ENCODE peak calls at places on chromosomes 6 and 20, in seven cellular contexts. J, I, O, T, F, L and C are unnamed samples.
A peak's percentile ranks its signal among the peaks of the same experiment; 100 is the strongest.

GRCh38 chr6:7991992-7992815 is 72.0 kb downstream of the BLOC1S5 start:
- DNase-seq in J (peak; percentile 24), I (no peak), O (no peak), T (peak; percentile 43), F (peak; percentile 53), L (peak; percentile 13), C (peak; percentile 69)

GRCh38 chr6:23650676-23651075 is 475.3 kb upstream of the NRSN1 start:
- DNase-seq in J (no peak), I (no peak), O (no peak), T (no peak), F (no peak), L (no peak), C (no peak)

GRCh38 chr20:49880724-49881445 is 34.4 kb downstream of the SPATA2 start:
- DNase-seq in J (no peak), I (no peak), O (no peak), T (no peak), F (no peak), L (no peak), C (no peak)

GRCh38 chr6:7914991-7915789 is 4.6 kb upstream of the TXNDC5 start:
- DNase-seq in J (no peak), I (no peak), O (no peak), T (no peak), F (no peak), L (no peak), C (no peak)

GRCh38 chr6:38510205-38510604 is 129.5 kb downstream of the BTBD9 start:
- DNase-seq in J (no peak), I (no peak), O (no peak), T (no peak), F (no peak), L (no peak), C (no peak)

GRCh38 chr6:34834789-34835518 is 43.1 kb downstream of the BLTP3A start:
- DNase-seq in J (no peak), I (no peak), O (no peak), T (no peak), F (no peak), L (no peak), C (no peak)

GRCh38 chr6:170152111-170152926 is 138.6 kb downstream of the DLL1 start:
- DNase-seq in J (no peak), I (peak; percentile 28), O (no peak), T (no peak), F (no peak), L (no peak), C (no peak)

GRCh38 chr20:4193053-4193452 is 177.7 kb upstream of the RNF24 start:
- DNase-seq in J (no peak), I (no peak), O (no peak), T (no peak), F (no peak), L (no peak), C (no peak)

GRCh38 chr20:38791940-38792339 is 13.6 kb upstream of the PPP1R16B start:
- DNase-seq in J (no peak), I (no peak), O (no peak), T (no peak), F (no peak), L (no peak), C (no peak)

GRCh38 chr6:138567052-138567451 is 67.8 kb upstream of the NHSL1 start:
- DNase-seq in J (no peak), I (no peak), O (no peak), T (no peak), F (no peak), L (no peak), C (no peak)

GRCh38 chr6:125586074-125586473 is 163.4 kb upstream of the HEY2 start:
- DNase-seq in J (no peak), I (no peak), O (no peak), T (no peak), F (no peak), L (no peak), C (no peak)

GRCh38 chr6:11700118-11700718 is 78.4 kb downstream of the ADTRP start:
- DNase-seq in J (peak; percentile 32), I (no peak), O (no peak), T (peak; percentile 55), F (peak; percentile 50), L (no peak), C (peak; percentile 56)

GRCh38 chr6:18263561-18264337 is 581 bp downstream of the DEK start:
- DNase-seq in J (no peak), I (no peak), O (no peak), T (peak; percentile 89), F (peak; percentile 92), L (no peak), C (no peak)

GRCh38 chr6:26550250-26550993 is 12.3 kb downstream of the HMGN4 start:
- DNase-seq in J (no peak), I (no peak), O (peak; percentile 89), T (peak; percentile 53), F (peak; percentile 85), L (no peak), C (peak; percentile 88)

GRCh38 chr6:96897396-96898240 is at the start of gene NDUFAF4:
- DNase-seq in J (peak; percentile 90), I (peak; percentile 81), O (peak; percentile 72), T (peak; percentile 95), F (peak; percentile 95), L (peak; percentile 72), C (peak; percentile 92)

GRCh38 chr6:45419574-45420082 is 41.9 kb upstream of the SUPT3H start:
- DNase-seq in J (peak; percentile 65), I (no peak), O (no peak), T (peak; percentile 26), F (peak; percentile 55), L (no peak), C (peak; percentile 42)

GRCh38 chr6:42369568-42369967 is 82.2 kb downstream of the TRERF1 start:
- DNase-seq in J (no peak), I (no peak), O (no peak), T (peak; percentile 61), F (no peak), L (no peak), C (no peak)

GRCh38 chr6:150145830-150146229 is 3.0 kb downstream of the PPP1R14C start:
- DNase-seq in J (no peak), I (no peak), O (no peak), T (no peak), F (no peak), L (no peak), C (no peak)

DNA sequence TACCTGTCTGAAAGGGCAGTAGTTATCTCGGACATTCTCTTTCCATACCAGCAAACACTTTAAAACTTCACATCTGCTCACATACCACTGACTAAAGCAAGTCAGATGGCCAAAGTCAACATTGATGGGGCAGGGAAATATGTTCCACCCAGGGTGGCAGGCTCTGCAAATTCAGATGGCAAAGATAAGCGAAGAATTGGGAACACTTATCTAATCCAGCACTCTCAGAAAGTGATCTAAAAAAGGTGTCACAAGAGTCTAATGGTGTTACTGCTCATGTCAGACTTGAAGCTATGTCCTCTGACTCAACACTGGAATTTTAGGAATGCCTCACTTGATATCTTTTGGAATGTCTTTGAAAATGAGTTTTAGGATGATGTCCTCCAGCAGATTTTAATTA is 1086.2 kb downstream of the KIF16B start:
- DNase-seq in J (no peak), I (no peak), O (no peak), T (no peak), F (no peak), L (no peak), C (no peak)
- TF ChIP-seq YY1 in J (no peak), I (no peak), O (no peak), T (no peak), F (no peak), L (no peak), C (no peak)

GRCh38 chr20:22243063-22243462 is 341.3 kb downstream of the FOXA2 start:
- DNase-seq in J (no peak), I (no peak), O (no peak), T (no peak), F (no peak), L (no peak), C (no peak)
- TF ChIP-seq YY1 in J (no peak), I (no peak), O (no peak), T (no peak), F (no peak), L (no peak), C (no peak)

GRCh38 chr6:157139054-157139708 is 184.1 kb downstream of the TMEM242 start:
- DNase-seq in J (no peak), I (no peak), O (no peak), T (peak; percentile 33), F (peak; percentile 58), L (no peak), C (peak; percentile 14)

GRCh38 chr6:157145656-157146285 is 177.5 kb downstream of the TMEM242 start:
- DNase-seq in J (no peak), I (no peak), O (no peak), T (no peak), F (no peak), L (no peak), C (no peak)

GRCh38 chr6:157143885-157144795 is 179.2 kb downstream of the TMEM242 start:
- DNase-seq in J (no peak), I (no peak), O (no peak), T (no peak), F (peak; percentile 35), L (no peak), C (no peak)

GRCh38 chr6:157144861-157145260 is 178.5 kb downstream of the TMEM242 start:
- DNase-seq in J (no peak), I (no peak), O (no peak), T (no peak), F (no peak), L (no peak), C (no peak)

DNA sequence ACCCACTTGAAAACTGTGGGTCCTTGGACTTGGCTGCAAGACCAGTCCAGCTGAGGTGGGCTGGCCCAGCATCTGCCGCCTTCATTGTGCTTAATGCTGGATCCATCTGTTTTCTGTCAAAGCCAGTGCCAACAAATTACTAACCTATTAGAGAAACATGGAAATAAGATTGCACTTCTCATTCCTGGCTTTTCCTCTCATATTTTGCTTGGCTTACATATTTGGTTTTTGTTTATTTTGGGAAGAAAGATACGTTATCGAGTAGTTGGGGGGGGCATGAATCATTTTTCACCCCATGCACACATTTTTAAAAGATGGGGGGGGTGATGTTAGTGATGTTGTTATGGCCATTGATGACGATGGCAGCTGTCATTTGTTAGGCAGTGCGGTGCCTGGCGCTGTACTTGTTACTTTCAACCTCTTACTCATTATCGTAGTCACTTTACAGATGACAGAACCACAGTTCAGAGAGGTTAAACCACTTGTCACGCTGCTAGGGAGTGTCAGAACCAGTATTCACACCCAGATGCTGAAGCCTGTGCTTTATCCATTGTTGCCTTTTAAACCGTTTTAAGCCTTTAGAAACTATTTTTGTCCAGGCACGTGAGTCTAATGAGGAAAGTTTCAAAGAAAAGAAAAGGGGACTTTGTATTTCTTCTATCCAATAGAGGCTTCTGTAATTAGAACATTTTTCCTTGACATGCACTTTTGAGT is 180.0 kb downstream of the TMEM242 start:
- DNase-seq in J (no peak), I (no peak), O (no peak), T (no peak), F (peak; percentile 82), L (no peak), C (no peak)
- TF ChIP-seq YY1 in J (no peak), I (no peak), O (no peak), T (no peak), F (no peak), L (no peak), C (no peak)

GRCh38 chr20:16011061-16011460 is 562.2 kb downstream of the KIF16B start:
- DNase-seq in J (no peak), I (no peak), O (no peak), T (no peak), F (no peak), L (no peak), C (no peak)
- TF ChIP-seq YY1 in J (no peak), I (no peak), O (no peak), T (no peak), F (no peak), L (no peak), C (no peak)

GRCh38 chr20:56957737-56958553 is 308.5 kb downstream of the BMP7 start:
- DNase-seq in J (no peak), I (no peak), O (no peak), T (no peak), F (peak; percentile 38), L (no peak), C (no peak)
- TF ChIP-seq YY1 in J (no peak), I (no peak), O (no peak), T (no peak), F (no peak), L (no peak), C (no peak)

GRCh38 chr6:87755697-87756671 is 54.0 kb upstream of the AKIRIN2 start:
- DNase-seq in J (no peak), I (no peak), O (no peak), T (no peak), F (no peak), L (no peak), C (no peak)
- TF ChIP-seq YY1 in J (no peak), I (no peak), O (no peak), T (no peak), F (no peak), L (no peak), C (no peak)